ENCODE peak calls at places on chromosomes 16 and 17, in five cellular contexts. M, A, F, W and H are unnamed samples.
A peak's percentile ranks its signal among the peaks of the same experiment; 100 is the strongest.

GRCh38 chr16:74020086-74020670 is 276.4 kb upstream of the PSMD7 start:
- DNase-seq in F (no peak), M (no peak), A (peak; percentile 38), W (no peak), H (no peak)

GRCh38 chr17:81566461-81567126 is 14.4 kb upstream of the FAAP100 start:
- DNase-seq in W (no peak), F (peak; percentile 88), M (peak; percentile 98), A (no peak), H (no peak)

GRCh38 chr16:5580320-5580719 is 482.7 kb upstream of the EEF2KMT start:
- DNase-seq in M (no peak), W (no peak), A (no peak), F (no peak), H (no peak)

GRCh38 chr17:4789701-4789950 is 862 bp downstream of the GLTPD2 start:
- DNase-seq in F (no peak), W (no peak), A (no peak), M (no peak), H (no peak)

GRCh38 chr16:84486551-84487235 is 17.8 kb downstream of the MEAK7 start:
- DNase-seq in M (no peak), F (no peak), A (no peak), W (no peak), H (no peak)

GRCh38 chr17:301681-302299 is 50.8 kb downstream of the RPH3AL start:
- DNase-seq in W (no peak), F (no peak), A (no peak), M (no peak), H (no peak)

GRCh38 chr16:83040174-83040573 is 413.4 kb downstream of the CDH13 start:
- DNase-seq in W (no peak), A (no peak), M (peak; percentile 96), F (no peak), H (no peak)

GRCh38 chr17:9783012-9783411 is 8.4 kb downstream of the DHRS7C start:
- DNase-seq in W (no peak), M (no peak), A (no peak), F (no peak), H (no peak)

GRCh38 chr17:69239611-69240010 is 11.0 kb upstream of the ABCA10 start:
- DNase-seq in F (no peak), M (no peak), A (no peak), W (no peak), H (no peak)